ENCODE peak calls at places on chromosomes 2 and 18, in six cellular contexts. Y is fibroblast of the conjunctiva; Z is left cardiac atrium; D is sigmoid colon; K is HFFc6; E is activated CD4-positive, alpha-beta T cell treated with anti-CD3 and anti-CD28 coated beads for 24 hours. B is an unnamed sample.

GRCh38 chr18:76419811-76420210 is 75.2 kb downstream of the ZNF516 start:
- DNase-seq in Y (no peak), Z (no peak), D (no peak), K (no peak), E (no peak), B (no peak)

GRCh38 chr2:23659328-23659727 is 267.6 kb downstream of the ATAD2B start:
- DNase-seq in Y (no peak), Z (no peak), D (no peak), K (no peak), E (no peak), B (no peak)

GRCh38 chr2:78416625-78417300 is 608.7 kb upstream of the REG3G start:
- DNase-seq in Y (no peak), Z (no peak), D (no peak), K (no peak), E (no peak), B (no peak)

GRCh38 chr2:95024306-95024880 is 1.1 kb upstream of the MAL start:
- DNase-seq in Y (no peak), Z (no peak), D (no peak), K (no peak), E (no peak), B (no peak)

GRCh38 chr18:49055787-49056186 is 105.0 kb upstream of the SMAD7 start:
- DNase-seq in Y (no peak), Z (peak), D (peak), K (peak), E (no peak), B (peak)

GRCh38 chr2:235116885-235117492 is 165.2 kb downstream of the SH3BP4 start:
- DNase-seq in Y (peak), Z (no peak), D (no peak), K (peak), E (no peak), B (no peak)

GRCh38 chr18:64410685-64411084 is 261.8 kb upstream of the LINC00305 start:
- DNase-seq in Y (no peak), Z (no peak), D (no peak), K (no peak), E (no peak), B (no peak)

GRCh38 chr18:9419956-9420631 is 55.2 kb upstream of the RALBP1 start:
- DNase-seq in Y (no peak), Z (no peak), D (peak), K (peak), E (no peak), B (no peak)

GRCh38 chr2:135874966-135875365 is 1.3 kb downstream of the MCM6 start:
- DNase-seq in Y (no peak), Z (no peak), D (no peak), K (no peak), E (no peak), B (no peak)

GRCh38 chr18:63299837-63300787 is 19.5 kb downstream of the BCL2 start:
- DNase-seq in Y (no peak), Z (no peak), D (no peak), K (no peak), E (no peak), B (no peak)

GRCh38 chr2:46966576-46966975 is 51.0 kb upstream of the MCFD2 start:
- DNase-seq in Y (no peak), Z (no peak), D (no peak), K (no peak), E (no peak), B (no peak)

GRCh38 chr2:72131916-72132841 is 15.5 kb downstream of the CYP26B1 start:
- DNase-seq in Y (no peak), Z (no peak), D (peak), K (no peak), E (no peak), B (no peak)

GRCh38 chr18:79627750-79628294 is 51.8 kb upstream of the CTDP1 start:
- DNase-seq in Y (no peak), Z (peak), D (peak), K (no peak), E (no peak), B (no peak)

GRCh38 chr2:136137982-136138381 is 20.0 kb upstream of the CXCR4 start:
- DNase-seq in Y (no peak), Z (no peak), D (no peak), K (no peak), E (no peak), B (peak)

GRCh38 chr18:12694032-12694431 is 8.5 kb downstream of the CEP76 start:
- DNase-seq in Y (no peak), Z (no peak), D (no peak), K (no peak), E (no peak), B (no peak)

GRCh38 chr2:170715062-170715931 is at the start of gene SP5:
- DNase-seq in Y (no peak), Z (peak), D (peak), K (no peak), E (no peak), B (no peak)

GRCh38 chr2:98086491-98087446 is at the start of gene VWA3B:
- DNase-seq in Y (peak), Z (peak), D (peak), K (no peak), E (peak), B (no peak)

GRCh38 chr2:156115338-156115737 is 217.2 kb downstream of the NR4A2 start:
- DNase-seq in Y (no peak), Z (no peak), D (no peak), K (no peak), E (no peak), B (no peak)

GRCh38 chr18:64409511-64409910 is 260.6 kb upstream of the LINC00305 start:
- DNase-seq in Y (no peak), Z (no peak), D (no peak), K (no peak), E (no peak), B (no peak)

GRCh38 chr2:213490087-213490486 is 205.8 kb downstream of the SPAG16 start:
- DNase-seq in Y (no peak), Z (no peak), D (no peak), K (no peak), E (no peak), B (no peak)

GRCh38 chr2:212242739-212243138 is 295.9 kb downstream of the ERBB4 start:
- DNase-seq in Y (no peak), Z (no peak), D (no peak), K (no peak), E (no peak), B (no peak)

GRCh38 chr2:241818229-241818942 is 9.4 kb downstream of the NEU4 start:
- DNase-seq in Y (no peak), Z (peak), D (peak), K (no peak), E (no peak), B (no peak)

GRCh38 chr2:19677825-19678518 is 223.8 kb downstream of the TTC32 start:
- DNase-seq in Y (no peak), Z (peak), D (no peak), K (no peak), E (no peak), B (no peak)

GRCh38 chr2:197576631-197577030 is 60.8 kb downstream of the MOB4 start:
- DNase-seq in Y (peak), Z (no peak), D (no peak), K (peak), E (no peak), B (no peak)

GRCh38 chr2:104812281-104812680 is 41.6 kb upstream of the POU3F3 start:
- DNase-seq in Y (no peak), Z (no peak), D (no peak), K (no peak), E (no peak), B (no peak)

GRCh38 chr18:6997802-6998201 is 119.8 kb downstream of the LAMA1 start:
- DNase-seq in Y (no peak), Z (no peak), D (no peak), K (no peak), E (no peak), B (no peak)

GRCh38 chr18:26981373-26982082 is 116.0 kb upstream of the AQP4 start:
- DNase-seq in Y (no peak), Z (no peak), D (no peak), K (no peak), E (no peak), B (no peak)

GRCh38 chr2:100142393-100142792 is at the start of gene AFF3:
- DNase-seq in Y (no peak), Z (no peak), D (no peak), K (no peak), E (peak), B (peak)

GRCh38 chr2:54454922-54455583 is 1.1 kb upstream of the SPTBN1 start:
- DNase-seq in Y (no peak), Z (peak), D (peak), K (no peak), E (no peak), B (no peak)

GRCh38 chr2:28142403-28142802 is 250.3 kb upstream of the FOSL2 start:
- DNase-seq in Y (no peak), Z (no peak), D (no peak), K (no peak), E (no peak), B (no peak)

GRCh38 chr2:199273043-199273647 is 184.6 kb downstream of the SATB2 start:
- DNase-seq in Y (peak), Z (no peak), D (no peak), K (peak), E (no peak), B (peak)

GRCh38 chr2:211875488-211875887 is 663.1 kb downstream of the ERBB4 start:
- DNase-seq in Y (no peak), Z (no peak), D (no peak), K (no peak), E (no peak), B (no peak)

GRCh38 chr2:197707316-197708213 is 2.4 kb downstream of the MARS2 start:
- DNase-seq in Y (peak), Z (no peak), D (no peak), K (peak), E (no peak), B (peak)

GRCh38 chr2:161049571-161049970 is 110.7 kb upstream of the TANK start:
- DNase-seq in Y (no peak), Z (no peak), D (no peak), K (no peak), E (no peak), B (no peak)

GRCh38 chr2:108263425-108263824 is 23.7 kb downstream of the SULT1C3 start:
- DNase-seq in Y (no peak), Z (no peak), D (no peak), K (no peak), E (no peak), B (no peak)

GRCh38 chr18:59052965-59053960 is 86.4 kb upstream of the SEC11C start:
- DNase-seq in Y (peak), Z (no peak), D (no peak), K (peak), E (no peak), B (no peak)

B was measured in HL-60.